ENCODE peak calls at places on chromosomes 4 and X, in nine cellular contexts. S is GDM1, G is BJ, P is amygdala, I is T47D, O is posterior vena cava, R is HAP-1, M is body of pancreas, W is tibial artery. L is an unnamed sample.

GRCh38 chr4:117134386-117134785 is 49.0 kb upstream of the TRAM1L1 start:
- DNase-seq in S (peak), G (no peak), P (peak), I (peak), O (no peak), R (peak), M (peak), W (no peak), L (no peak)

GRCh38 chr4:41156574-41156973 is 57.8 kb downstream of the APBB2 start:
- DNase-seq in S (no peak), G (peak), P (no peak), I (no peak), O (no peak), R (no peak), M (no peak), W (no peak), L (no peak)

GRCh38 chr4:2626231-2626630 is 89.8 kb downstream of the FAM193A start:
- DNase-seq in S (no peak), G (no peak), P (no peak), I (no peak), O (no peak), R (no peak), M (peak), W (no peak), L (no peak)

GRCh38 chr4:148881860-148882643 is 439.8 kb upstream of the NR3C2 start:
- DNase-seq in S (no peak), G (no peak), P (no peak), I (no peak), O (no peak), R (peak), M (no peak), W (no peak), L (no peak)

GRCh38 chr4:127370495-127371069 is 262.2 kb upstream of the INTU start:
- DNase-seq in S (no peak), G (no peak), P (no peak), I (no peak), O (no peak), R (no peak), M (peak), W (peak), L (no peak)

GRCh38 chrX:20585782-20586181 is 319.1 kb upstream of the RPS6KA3 start:
- DNase-seq in S (no peak), G (no peak), P (no peak), I (no peak), O (no peak), R (no peak), M (no peak), W (no peak), L (no peak)

GRCh38 chr4:37001688-37002436 is 242.7 kb upstream of the NWD2 start:
- DNase-seq in S (no peak), G (no peak), P (no peak), I (no peak), O (no peak), R (no peak), M (no peak), W (no peak), L (no peak)

GRCh38 chr4:3226467-3226866 is 22.5 kb upstream of the MSANTD1 start:
- DNase-seq in S (no peak), G (no peak), P (no peak), I (no peak), O (peak), R (no peak), M (peak), W (no peak), L (no peak)

GRCh38 chr4:154332681-154333421 is 158.7 kb downstream of the DCHS2 start:
- DNase-seq in S (no peak), G (no peak), P (no peak), I (no peak), O (peak), R (no peak), M (peak), W (peak), L (peak)

L was measured in immature natural killer cell.